ENCODE peak calls at places on chromosomes 1 and 21, in five cellular contexts. I, J, G, F and A are unnamed samples.

GRCh38 chr21:29849735-29850176 is 90.0 kb downstream of the GRIK1 start:
- DNase-seq in I (peak; percentile 20), J (no peak), G (no peak), F (peak; percentile 39), A (peak; percentile 40)

GRCh38 chr1:239723821-239724367 is 337.5 kb downstream of the CHRM3 start:
- DNase-seq in I (peak; percentile 20), J (no peak), G (no peak), F (no peak), A (no peak)

GRCh38 chr1:228900099-228900965 is 165.1 kb downstream of the RHOU start:
- DNase-seq in I (peak; percentile 10), J (no peak), G (no peak), F (no peak), A (no peak)

GRCh38 chr1:9038338-9038650 is 12.1 kb upstream of the SLC2A7 start:
- DNase-seq in I (no peak), J (no peak), G (no peak), F (no peak), A (peak; percentile 40)

GRCh38 chr1:92762355-92762754 is 22.6 kb downstream of the EVI5 start:
- DNase-seq in I (no peak), J (no peak), G (no peak), F (no peak), A (no peak)

GRCh38 chr1:33599516-33600115 is 127.2 kb downstream of the ZSCAN20 start:
- DNase-seq in I (no peak), J (no peak), G (no peak), F (no peak), A (no peak)

GRCh38 chr1:66283583-66284041 is 250.3 kb upstream of the SGIP1 start:
- DNase-seq in I (peak; percentile 89), J (no peak), G (no peak), F (no peak), A (peak; percentile 94)

GRCh38 chr1:154745286-154745731 is 124.8 kb downstream of the KCNN3 start:
- DNase-seq in I (no peak), J (no peak), G (no peak), F (peak; percentile 72), A (no peak)

GRCh38 chr1:226972931-226973330 is 32.8 kb downstream of the COQ8A start:
- DNase-seq in I (no peak), J (no peak), G (no peak), F (no peak), A (no peak)

GRCh38 chr1:74286414-74286813 is 51.2 kb downstream of the TNNI3K start:
- DNase-seq in I (no peak), J (no peak), G (no peak), F (no peak), A (no peak)

GRCh38 chr1:179327679-179328078 is 34.1 kb downstream of the SOAT1 start:
- DNase-seq in I (no peak), J (no peak), G (no peak), F (no peak), A (no peak)

GRCh38 chr1:154186177-154186576 is 5.7 kb downstream of the TPM3 start:
- DNase-seq in I (no peak), J (peak; percentile 39), G (no peak), F (no peak), A (peak; percentile 56)

GRCh38 chr1:25216123-25216522 is 16.2 kb downstream of the SYF2 start:
- DNase-seq in I (no peak), J (no peak), G (no peak), F (no peak), A (no peak)

GRCh38 chr1:228986093-228986904 is 251.0 kb downstream of the RHOU start:
- DNase-seq in I (peak; percentile 19), J (no peak), G (peak; percentile 68), F (peak; percentile 61), A (no peak)

GRCh38 chr1:86154581-86155060 is 2.0 kb downstream of the COL24A1 start:
- DNase-seq in I (peak; percentile 41), J (no peak), G (peak; percentile 62), F (peak; percentile 3), A (no peak)

GRCh38 chr1:70072239-70072751 is 133.1 kb downstream of the LRRC40 start:
- DNase-seq in I (peak; percentile 74), J (no peak), G (no peak), F (no peak), A (peak; percentile 41)

GRCh38 chr1:117336087-117336817 is 31.0 kb upstream of the MAN1A2 start:
- DNase-seq in I (no peak), J (no peak), G (no peak), F (peak; percentile 17), A (no peak)

GRCh38 chr1:163071381-163072255 is 2.5 kb downstream of the RGS4 start:
- DNase-seq in I (peak; percentile 84), J (peak; percentile 60), G (no peak), F (peak; percentile 74), A (peak; percentile 78)

GRCh38 chr1:231796141-231796540 is 169.6 kb downstream of the DISC1 start:
- DNase-seq in I (no peak), J (no peak), G (no peak), F (no peak), A (no peak)

GRCh38 chr1:55196433-55197035 is 18.6 kb downstream of the USP24 start:
- DNase-seq in I (no peak), J (no peak), G (no peak), F (peak; percentile 25), A (no peak)

GRCh38 chr1:160006312-160006940 is 25.4 kb downstream of the PIGM start:
- DNase-seq in I (peak; percentile 50), J (peak; percentile 64), G (peak; percentile 80), F (peak; percentile 35), A (no peak)

GRCh38 chr1:247189981-247190798 is 18.4 kb upstream of the ZNF124 start:
- DNase-seq in I (no peak), J (no peak), G (no peak), F (no peak), A (no peak)

GRCh38 chr1:83024251-83024767 is 974.6 kb downstream of the TTLL7 start:
- DNase-seq in I (no peak), J (no peak), G (no peak), F (no peak), A (no peak)

GRCh38 chr1:74528123-74528522 is 15.7 kb upstream of the LRRC53 start:
- DNase-seq in I (no peak), J (no peak), G (no peak), F (no peak), A (no peak)

GRCh38 chr1:30148676-30149075 is 574.7 kb downstream of the MATN1 start:
- DNase-seq in I (no peak), J (no peak), G (no peak), F (no peak), A (no peak)

GRCh38 chr1:179083031-179083345 is 1.1 kb downstream of the TOR3A start:
- DNase-seq in I (peak; percentile 35), J (no peak), G (no peak), F (no peak), A (no peak)

GRCh38 chr21:41675574-41675973 is 91.3 kb downstream of the RIPK4 start:
- DNase-seq in I (no peak), J (no peak), G (no peak), F (no peak), A (no peak)

DNA sequence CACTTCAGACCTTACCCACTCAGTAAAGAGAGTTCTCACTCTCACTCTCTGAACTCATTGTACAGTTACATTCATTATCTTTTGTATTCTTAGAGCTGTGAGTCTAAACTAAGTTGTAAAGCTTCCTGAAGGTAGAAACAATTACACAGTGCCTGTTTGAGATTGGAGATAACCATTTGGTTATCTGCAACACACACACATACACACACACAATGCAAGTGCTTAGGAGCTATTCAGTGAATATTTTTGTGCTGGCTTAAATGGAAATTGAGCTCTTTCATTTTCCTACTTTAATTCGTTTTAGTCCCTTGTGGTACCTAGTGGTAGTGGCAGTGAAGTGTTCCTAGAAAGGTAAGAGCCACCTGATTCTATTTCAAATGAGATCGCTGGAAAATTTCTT is 19.9 kb downstream of the KPNA6 start:
- DNase-seq in I (no peak), J (no peak), G (no peak), F (no peak), A (no peak)
- TF ChIP-seq CTCF in I (no peak), J (peak; percentile 30), G (no peak), F (no peak), A (no peak)

DNA sequence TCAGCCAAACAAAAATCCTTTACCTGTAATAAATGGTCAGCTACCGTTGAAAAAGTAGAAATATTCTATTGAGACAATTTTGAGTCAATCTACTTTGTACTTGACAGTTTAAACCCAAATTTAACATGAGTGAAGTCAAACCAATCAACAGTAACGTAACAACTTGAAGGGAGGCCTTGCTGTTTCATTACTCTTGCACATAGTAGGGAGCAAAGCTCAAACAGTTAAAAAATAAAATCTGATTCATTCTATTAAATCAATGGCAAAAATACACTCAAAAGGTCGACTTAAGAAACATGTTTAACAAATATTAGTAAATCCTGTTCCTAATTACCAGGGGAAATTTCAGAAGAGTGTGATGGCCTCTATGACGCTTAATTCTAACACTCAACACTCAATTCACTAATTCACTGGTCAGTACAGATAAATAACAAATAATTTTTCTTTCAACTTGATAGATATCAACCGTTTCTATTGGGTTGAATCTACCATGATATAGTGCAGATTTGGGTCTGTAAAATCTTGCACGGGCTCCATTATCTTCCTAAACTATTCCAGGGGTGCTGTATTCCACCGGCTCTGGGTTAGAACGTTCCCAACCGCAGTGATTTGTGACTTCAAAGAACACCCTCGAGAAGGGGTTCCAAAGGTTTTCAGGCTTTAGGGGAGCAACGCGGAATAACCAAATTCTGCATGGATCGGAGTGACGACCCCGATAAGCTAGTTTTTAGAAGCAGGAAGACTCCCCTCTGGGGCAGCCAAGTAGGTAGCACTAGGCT is 1.4 kb downstream of the TARBP1 start:
- DNase-seq in I (no peak), J (no peak), G (no peak), F (no peak), A (no peak)
- H3K27ac ChIP-seq in I (no peak overlapping the region), J (peak overlapping the region; percentile 86), G (peak overlapping the region; percentile 79), F (no peak overlapping the region), A (no peak overlapping the region)

GRCh38 chr21:43283136-43283924 is 114.5 kb downstream of the CRYAA start:
- DNase-seq in I (no peak), J (no peak), G (peak; percentile 10), F (no peak), A (no peak)
- TF ChIP-seq CTCF in I (no peak), J (no peak), G (no peak), F (no peak), A (no peak)

GRCh38 chr1:41822865-41823264 is 95.9 kb downstream of the HIVEP3 start:
- DNase-seq in I (no peak), J (no peak), G (no peak), F (no peak), A (no peak)
- H3K27ac ChIP-seq in I (no peak overlapping the region), J (no peak overlapping the region), G (no peak overlapping the region), F (no peak overlapping the region), A (no peak overlapping the region)

DNA sequence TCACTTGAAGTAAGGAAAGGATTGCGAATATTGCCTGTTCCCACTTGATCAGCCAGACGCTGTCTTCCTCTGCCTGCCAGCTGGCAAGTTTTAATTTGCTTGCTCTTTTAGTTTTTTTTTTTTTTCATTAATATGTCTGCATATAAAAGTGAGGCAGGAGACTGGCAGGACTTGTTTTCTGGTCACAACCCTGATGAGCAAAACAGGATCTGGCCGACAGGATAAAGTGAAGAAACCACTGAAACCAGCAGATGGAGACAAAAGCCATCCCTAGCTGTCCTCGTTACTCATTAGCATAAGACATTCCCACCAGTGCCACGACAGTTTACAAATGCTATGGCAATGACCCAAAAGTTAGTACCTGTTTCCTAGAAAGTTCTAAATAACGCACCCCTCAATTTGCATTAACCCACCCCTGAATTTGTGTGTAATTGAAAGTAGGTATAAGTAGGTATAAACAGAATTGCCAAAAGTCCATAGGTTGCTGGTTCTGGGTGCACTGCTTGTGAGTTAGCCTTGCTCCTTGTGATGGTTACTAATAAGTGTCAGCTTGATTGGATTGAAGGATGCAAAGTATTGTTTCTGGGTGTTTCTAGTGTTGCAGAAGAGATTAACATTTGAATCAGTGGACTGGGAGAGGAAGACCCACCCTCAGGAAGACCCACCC is 60.8 kb downstream of the ZNF684 start:
- DNase-seq in I (peak; percentile 16), J (peak; percentile 74), G (no peak), F (no peak), A (no peak)
- TF ChIP-seq CTCF in I (peak; percentile 44), J (peak; percentile 75), G (peak; percentile 41), F (no peak), A (peak; percentile 78)